ENCODE peak calls at places on chromosomes 13 and 19, in four cellular contexts. One of them, this sample, is unnamed.

GRCh38 chr19:17841810-17842662 is 5.7 kb downstream of the JAK3 start:
- DNase-seq in mesendoderm: peak
- DNase-seq in H9: peak
- DNase-seq in IMR-90: peak
- DNase-seq in this sample: peak

GRCh38 chr13:44191504-44192171 is 182.0 kb upstream of the SERP2 start:
- DNase-seq in H9: peak
- DNase-seq in IMR-90: peak
- DNase-seq in mesendoderm: peak
- DNase-seq in this sample: peak

GRCh38 chr19:42115219-42115618 is 17.0 kb downstream of the POU2F2 start:
- DNase-seq in IMR-90: peak
- DNase-seq in H9: no peak
- DNase-seq in mesendoderm: no peak
- DNase-seq in this sample: no peak

GRCh38 chr13:67935655-67936054 is 705.5 kb upstream of the PCDH9 start:
- DNase-seq in mesendoderm: no peak
- DNase-seq in IMR-90: no peak
- DNase-seq in H9: no peak
- DNase-seq in this sample: no peak

GRCh38 chr19:48806818-48807589 is 3.8 kb downstream of the BCAT2 start:
- DNase-seq in H9: peak
- DNase-seq in IMR-90: peak
- DNase-seq in mesendoderm: peak
- DNase-seq in this sample: peak

GRCh38 chr13:89066868-89067466 is 1395.8 kb downstream of the SLITRK5 start:
- DNase-seq in H9: peak
- DNase-seq in mesendoderm: peak
- DNase-seq in IMR-90: peak
- DNase-seq in this sample: peak

GRCh38 chr19:48990400-48990799 is 2.7 kb downstream of the GYS1 start:
- DNase-seq in mesendoderm: no peak
- DNase-seq in IMR-90: no peak
- DNase-seq in H9: no peak
- DNase-seq in this sample: no peak

GRCh38 chr13:23715762-23716235 is 145.6 kb downstream of the TNFRSF19 start:
- DNase-seq in IMR-90: no peak
- DNase-seq in H9: peak
- DNase-seq in mesendoderm: peak
- DNase-seq in this sample: no peak

GRCh38 chr13:113123226-113124150 is 889 bp downstream of the F10 start:
- DNase-seq in mesendoderm: peak
- DNase-seq in H9: peak
- DNase-seq in IMR-90: no peak
- DNase-seq in this sample: no peak

GRCh38 chr19:30278882-30279254 is 93.3 kb upstream of the ZNF536 start:
- DNase-seq in mesendoderm: no peak
- DNase-seq in IMR-90: no peak
- DNase-seq in H9: no peak
- DNase-seq in this sample: no peak

GRCh38 chr19:31537136-31537535 is 187.9 kb upstream of the TSHZ3 start:
- DNase-seq in IMR-90: no peak
- DNase-seq in mesendoderm: no peak
- DNase-seq in H9: no peak
- DNase-seq in this sample: no peak

GRCh38 chr13:27379694-27380596 is 44.5 kb upstream of the GTF3A start:
- DNase-seq in H9: peak
- DNase-seq in mesendoderm: peak
- DNase-seq in IMR-90: peak
- DNase-seq in this sample: peak

GRCh38 chr13:35983206-35983605 is 148.0 kb downstream of the DCLK1 start:
- DNase-seq in mesendoderm: no peak
- DNase-seq in IMR-90: no peak
- DNase-seq in H9: no peak
- DNase-seq in this sample: no peak

GRCh38 chr19:17695198-17695597 is 7.0 kb upstream of the UNC13A start:
- DNase-seq in IMR-90: no peak
- DNase-seq in H9: no peak
- DNase-seq in mesendoderm: no peak
- DNase-seq in this sample: no peak

GRCh38 chr13:77502104-77502720 is 33.3 kb upstream of the SCEL start:
- DNase-seq in mesendoderm: no peak
- DNase-seq in IMR-90: no peak
- DNase-seq in H9: no peak
- DNase-seq in this sample: no peak

GRCh38 chr19:28652790-28653189 is 560.2 kb downstream of the UQCRFS1 start:
- DNase-seq in IMR-90: no peak
- DNase-seq in H9: no peak
- DNase-seq in mesendoderm: no peak
- DNase-seq in this sample: no peak

GRCh38 chr19:35995655-35995993 is 636 bp downstream of the SDHAF1 start:
- DNase-seq in IMR-90: peak
- DNase-seq in mesendoderm: peak
- DNase-seq in H9: peak
- DNase-seq in this sample: no peak

GRCh38 chr19:19271828-19272599 is 1.1 kb downstream of the TM6SF2 start:
- DNase-seq in H9: no peak
- DNase-seq in mesendoderm: no peak
- DNase-seq in IMR-90: no peak
- DNase-seq in this sample: no peak

GRCh38 chr13:72109863-72110262 is 242.9 kb upstream of the DACH1 start:
- DNase-seq in IMR-90: no peak
- DNase-seq in mesendoderm: no peak
- DNase-seq in H9: no peak
- DNase-seq in this sample: no peak

GRCh38 chr19:58572026-58572817 is 913 bp downstream of the MZF1 start:
- DNase-seq in mesendoderm: no peak
- DNase-seq in H9: no peak
- DNase-seq in IMR-90: no peak
- DNase-seq in this sample: no peak

GRCh38 chr19:41801682-41802317 is 5.4 kb downstream of the CEACAM3 start:
- DNase-seq in H9: no peak
- DNase-seq in mesendoderm: no peak
- DNase-seq in IMR-90: no peak
- DNase-seq in this sample: no peak

GRCh38 chr19:29418106-29418684 is 107.6 kb upstream of the VSTM2B start:
- DNase-seq in IMR-90: no peak
- DNase-seq in H9: no peak
- DNase-seq in mesendoderm: no peak
- DNase-seq in this sample: no peak

GRCh38 chr13:23456437-23456836 is 22.9 kb upstream of the SACS start:
- DNase-seq in H9: no peak
- DNase-seq in mesendoderm: no peak
- DNase-seq in IMR-90: peak
- DNase-seq in this sample: no peak

GRCh38 chr19:40716655-40717324 is at the start of the genes COQ8B and ITPKC:
- DNase-seq in IMR-90: peak
- DNase-seq in mesendoderm: peak
- DNase-seq in H9: peak
- DNase-seq in this sample: peak

GRCh38 chr19:40719414-40719894 is 2.5 kb downstream of the ITPKC start:
- DNase-seq in mesendoderm: no peak
- DNase-seq in IMR-90: no peak
- DNase-seq in H9: no peak
- DNase-seq in this sample: no peak

GRCh38 chr19:40717325-40717879 is 490 bp downstream of the ITPKC start:
- DNase-seq in mesendoderm: no peak
- DNase-seq in H9: no peak
- DNase-seq in IMR-90: no peak
- DNase-seq in this sample: no peak

GRCh38 chr19:40718774-40719391 is 2.0 kb downstream of the ITPKC start:
- DNase-seq in IMR-90: peak
- DNase-seq in H9: peak
- DNase-seq in mesendoderm: peak
- DNase-seq in this sample: no peak

DNA sequence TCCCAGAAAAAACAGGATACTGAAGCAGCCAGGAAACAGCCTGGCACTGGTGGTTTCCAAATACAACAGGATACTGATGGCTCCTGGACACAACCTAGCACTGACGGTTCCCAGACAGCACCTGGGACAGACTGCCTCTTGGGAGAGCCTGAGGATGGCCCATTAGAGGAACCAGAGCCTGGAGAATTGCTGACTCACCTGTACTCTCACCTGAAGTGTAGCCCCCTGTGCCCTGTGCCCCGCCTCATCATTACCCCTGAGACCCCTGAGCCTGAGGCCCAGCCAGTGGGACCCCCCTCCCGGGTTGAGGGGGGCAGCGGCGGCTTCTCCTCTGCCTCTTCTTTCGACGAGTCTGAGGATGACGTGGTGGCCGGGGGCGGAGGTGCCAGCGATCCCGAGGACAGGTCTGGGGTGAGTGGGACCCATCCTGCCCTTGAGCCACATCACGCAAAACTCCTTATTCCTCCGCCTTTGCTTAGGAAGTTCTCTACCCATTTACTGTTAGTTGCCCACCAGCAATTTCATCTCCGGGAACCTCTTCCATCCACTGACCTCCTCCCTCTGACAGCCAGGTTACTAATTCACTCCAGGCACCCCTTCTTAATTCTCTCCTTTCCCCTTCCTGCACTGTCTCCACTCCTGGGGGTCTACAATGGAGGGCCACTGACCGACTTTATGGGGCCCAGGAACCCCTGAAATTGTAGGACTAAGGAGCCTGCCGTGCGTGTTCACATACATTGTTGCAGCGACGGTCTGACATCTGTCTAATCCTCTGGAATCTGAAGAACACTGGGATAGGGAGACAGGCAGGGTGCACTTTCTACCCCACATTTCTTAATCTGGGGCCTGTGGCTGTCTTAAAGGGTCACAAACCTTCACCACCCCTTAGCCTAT is 1.2 kb downstream of the ITPKC start:
- DNase-seq in mesendoderm: peak
- DNase-seq in H9: peak
- DNase-seq in IMR-90: peak
- DNase-seq in this sample: no peak
- H2BK15ac ChIP-seq in mesendoderm: no peak
- H2BK15ac ChIP-seq in H9: no peak
- H2BK15ac ChIP-seq in IMR-90: peak
- H2BK15ac ChIP-seq in this sample: no peak

GRCh38 chr19:54463531-54464043 is at the start of gene LENG9:
- DNase-seq in mesendoderm: peak
- DNase-seq in IMR-90: peak
- DNase-seq in H9: peak
- DNase-seq in this sample: peak
- H2BK15ac ChIP-seq in mesendoderm: no peak
- H2BK15ac ChIP-seq in IMR-90: no peak
- H2BK15ac ChIP-seq in H9: no peak
- H2BK15ac ChIP-seq in this sample: peak

GRCh38 chr13:51551446-51551845 is 32.8 kb upstream of the WDFY2 start:
- DNase-seq in H9: no peak
- DNase-seq in mesendoderm: no peak
- DNase-seq in IMR-90: no peak
- DNase-seq in this sample: no peak

GRCh38 chr13:51550151-51550550 is 34.1 kb upstream of the WDFY2 start:
- DNase-seq in mesendoderm: no peak
- DNase-seq in IMR-90: no peak
- DNase-seq in H9: no peak
- DNase-seq in this sample: no peak

GRCh38 chr13:51549593-51549992 is 34.7 kb upstream of the WDFY2 start:
- DNase-seq in mesendoderm: no peak
- DNase-seq in IMR-90: no peak
- DNase-seq in H9: no peak
- DNase-seq in this sample: no peak

GRCh38 chr13:51547425-51548176 is 36.7 kb upstream of the WDFY2 start:
- DNase-seq in mesendoderm: no peak
- DNase-seq in H9: no peak
- DNase-seq in IMR-90: no peak
- DNase-seq in this sample: no peak

GRCh38 chr13:51549050-51549449 is 35.2 kb upstream of the WDFY2 start:
- DNase-seq in IMR-90: no peak
- DNase-seq in mesendoderm: peak
- DNase-seq in H9: no peak
- DNase-seq in this sample: no peak
- H2BK15ac ChIP-seq in IMR-90: no peak
- H2BK15ac ChIP-seq in mesendoderm: no peak
- H2BK15ac ChIP-seq in H9: no peak
- H2BK15ac ChIP-seq in this sample: no peak

DNA sequence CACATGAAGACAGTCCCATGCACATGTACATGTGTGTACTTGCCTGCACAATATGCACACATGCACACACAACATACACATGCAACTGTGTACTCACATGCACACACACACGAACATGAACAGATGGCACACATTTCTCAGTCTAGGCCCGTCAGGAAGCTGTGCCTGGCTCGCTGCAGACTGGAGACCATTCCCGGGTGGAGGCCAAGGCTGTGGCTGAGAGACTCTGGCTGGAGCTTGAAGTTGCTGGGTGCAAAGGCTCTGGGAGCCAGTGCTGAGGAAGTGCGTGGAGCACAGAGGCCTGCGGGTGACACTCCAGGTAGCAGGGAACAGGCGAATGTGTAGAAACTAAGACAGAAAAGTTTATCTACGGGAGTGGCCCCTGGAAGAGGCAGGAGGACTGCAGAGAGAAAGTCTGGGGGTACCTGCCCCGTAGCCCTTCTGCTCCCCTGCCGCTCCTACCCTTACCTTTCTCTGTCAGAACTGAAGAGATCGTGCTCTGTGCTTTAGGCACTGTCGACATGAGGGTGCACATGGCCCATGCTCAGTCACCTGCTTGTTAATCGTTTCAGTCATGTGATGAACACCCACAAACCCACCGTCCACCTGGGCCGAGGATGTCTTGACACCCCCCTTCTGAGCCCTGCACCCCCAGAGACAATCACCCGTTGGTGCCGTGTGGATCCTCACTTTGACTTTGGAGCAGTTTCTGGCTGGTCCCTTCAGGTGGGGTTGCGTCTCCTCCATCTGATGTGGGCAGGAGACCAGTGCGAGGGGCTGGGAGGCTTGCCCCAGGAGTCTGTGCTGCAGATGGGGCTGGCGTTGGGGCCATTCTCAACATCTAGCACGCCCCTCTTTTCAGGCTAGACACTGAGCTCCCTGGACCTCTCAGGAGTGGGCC is 69.4 kb downstream of the TEX29 start:
- DNase-seq in IMR-90: no peak
- DNase-seq in H9: no peak
- DNase-seq in mesendoderm: no peak
- DNase-seq in this sample: no peak
- H2BK15ac ChIP-seq in IMR-90: no peak
- H2BK15ac ChIP-seq in H9: no peak
- H2BK15ac ChIP-seq in mesendoderm: no peak
- H2BK15ac ChIP-seq in this sample: no peak

DNA sequence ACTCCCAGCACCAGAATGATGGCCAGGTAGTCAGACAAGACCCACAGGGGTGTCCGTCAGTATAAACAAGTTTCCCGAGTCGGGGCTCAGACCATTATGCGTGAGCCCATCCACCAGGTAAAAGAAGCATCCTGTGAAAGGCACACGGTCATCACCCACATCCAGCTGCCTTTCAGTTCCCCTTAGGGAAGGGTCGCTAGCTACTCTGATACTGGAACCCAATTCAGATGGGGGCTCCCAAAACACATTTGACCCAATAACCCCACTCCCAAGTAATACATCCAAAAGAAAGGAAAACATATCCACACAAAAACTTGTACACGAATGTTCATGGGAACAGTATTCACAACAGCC is 66.8 kb downstream of the STK24 start:
- DNase-seq in H9: no peak
- DNase-seq in IMR-90: no peak
- DNase-seq in mesendoderm: no peak
- DNase-seq in this sample: no peak
- H2BK15ac ChIP-seq in H9: no peak
- H2BK15ac ChIP-seq in IMR-90: peak
- H2BK15ac ChIP-seq in mesendoderm: no peak
- H2BK15ac ChIP-seq in this sample: no peak

This sample was measured in neuronal stem cell.